ENCODE peak calls at places on chromosomes 1 and 21, in eight cellular contexts. One of them, this sample, is unnamed.

GRCh38 chr1:23951646-23952095 is 8.0 kb upstream of the PNRC2 start:
- DNase-seq in esophagus muscularis mucosa: no peak
- DNase-seq in suprapubic skin: no peak
- DNase-seq in tibial nerve: no peak
- DNase-seq in ovary: no peak
- DNase-seq in A549: peak; percentile 84
- DNase-seq in sigmoid colon: no peak
- DNase-seq in K562: no peak
- DNase-seq in this sample: no peak

GRCh38 chr21:37230632-37231246 is 36.4 kb downstream of the VPS26C start:
- DNase-seq in esophagus muscularis mucosa: peak; percentile 70
- DNase-seq in tibial nerve: no peak
- DNase-seq in A549: no peak
- DNase-seq in ovary: no peak
- DNase-seq in suprapubic skin: no peak
- DNase-seq in sigmoid colon: no peak
- DNase-seq in K562: no peak
- DNase-seq in this sample: no peak

GRCh38 chr1:18529714-18530113 is 49.0 kb downstream of the KLHDC7A start:
- DNase-seq in ovary: no peak
- DNase-seq in K562: no peak
- DNase-seq in sigmoid colon: no peak
- DNase-seq in suprapubic skin: no peak
- DNase-seq in esophagus muscularis mucosa: peak; percentile 77
- DNase-seq in A549: no peak
- DNase-seq in tibial nerve: no peak
- DNase-seq in this sample: no peak

GRCh38 chr1:145771056-145771455 is 51.8 kb downstream of the CD160 start:
- DNase-seq in sigmoid colon: no peak
- DNase-seq in esophagus muscularis mucosa: no peak
- DNase-seq in A549: no peak
- DNase-seq in suprapubic skin: no peak
- DNase-seq in ovary: no peak
- DNase-seq in tibial nerve: no peak
- DNase-seq in K562: no peak
- DNase-seq in this sample: no peak

GRCh38 chr1:61585714-61586113 is 139.2 kb downstream of the TM2D1 start:
- DNase-seq in K562: no peak
- DNase-seq in ovary: no peak
- DNase-seq in A549: no peak
- DNase-seq in sigmoid colon: no peak
- DNase-seq in esophagus muscularis mucosa: no peak
- DNase-seq in suprapubic skin: no peak
- DNase-seq in tibial nerve: no peak
- DNase-seq in this sample: peak; percentile 55

GRCh38 chr1:203166192-203166940 is 9.3 kb downstream of the MYBPH start:
- DNase-seq in tibial nerve: no peak
- DNase-seq in sigmoid colon: no peak
- DNase-seq in ovary: no peak
- DNase-seq in K562: peak; percentile 59
- DNase-seq in suprapubic skin: no peak
- DNase-seq in A549: no peak
- DNase-seq in esophagus muscularis mucosa: no peak
- DNase-seq in this sample: peak; percentile 53

GRCh38 chr1:147641695-147642592 is 28.4 kb downstream of the ACP6 start:
- DNase-seq in suprapubic skin: no peak
- DNase-seq in A549: peak; percentile 35
- DNase-seq in K562: peak; percentile 74
- DNase-seq in esophagus muscularis mucosa: no peak
- DNase-seq in sigmoid colon: no peak
- DNase-seq in ovary: peak; percentile 28
- DNase-seq in tibial nerve: no peak
- DNase-seq in this sample: peak; percentile 46

GRCh38 chr1:19824541-19824940 is 9.5 kb upstream of the RNF186 start:
- DNase-seq in sigmoid colon: no peak
- DNase-seq in tibial nerve: no peak
- DNase-seq in suprapubic skin: no peak
- DNase-seq in K562: no peak
- DNase-seq in A549: no peak
- DNase-seq in ovary: no peak
- DNase-seq in esophagus muscularis mucosa: no peak
- DNase-seq in this sample: no peak

GRCh38 chr21:41635874-41636273 is 127.9 kb upstream of the TMPRSS2 start:
- DNase-seq in ovary: no peak
- DNase-seq in sigmoid colon: no peak
- DNase-seq in A549: no peak
- DNase-seq in esophagus muscularis mucosa: no peak
- DNase-seq in tibial nerve: no peak
- DNase-seq in suprapubic skin: peak; percentile 2
- DNase-seq in K562: no peak
- DNase-seq in this sample: no peak

GRCh38 chr21:40185208-40185607 is 318.0 kb downstream of the PCP4 start:
- DNase-seq in ovary: no peak
- DNase-seq in esophagus muscularis mucosa: no peak
- DNase-seq in A549: no peak
- DNase-seq in sigmoid colon: no peak
- DNase-seq in K562: no peak
- DNase-seq in suprapubic skin: peak; percentile 53
- DNase-seq in tibial nerve: no peak
- DNase-seq in this sample: no peak

GRCh38 chr1:112707217-112708001 is 482 bp upstream of the RHOC start:
- DNase-seq in esophagus muscularis mucosa: peak; percentile 97
- DNase-seq in ovary: peak; percentile 91
- DNase-seq in K562: peak; percentile 94
- DNase-seq in suprapubic skin: peak; percentile 91
- DNase-seq in tibial nerve: peak; percentile 82
- DNase-seq in A549: peak; percentile 82
- DNase-seq in sigmoid colon: peak; percentile 95
- DNase-seq in this sample: peak; percentile 92

GRCh38 chr1:42012852-42013251 is 94.1 kb upstream of the HIVEP3 start:
- DNase-seq in ovary: no peak
- DNase-seq in tibial nerve: no peak
- DNase-seq in K562: no peak
- DNase-seq in esophagus muscularis mucosa: no peak
- DNase-seq in sigmoid colon: no peak
- DNase-seq in suprapubic skin: no peak
- DNase-seq in A549: no peak
- DNase-seq in this sample: peak; percentile 23

GRCh38 chr1:12451560-12451900 is 166.5 kb downstream of the DHRS3 start:
- DNase-seq in A549: no peak
- DNase-seq in suprapubic skin: no peak
- DNase-seq in esophagus muscularis mucosa: no peak
- DNase-seq in K562: no peak
- DNase-seq in ovary: no peak
- DNase-seq in sigmoid colon: no peak
- DNase-seq in tibial nerve: no peak
- DNase-seq in this sample: no peak

GRCh38 chr1:221712198-221712684 is 29.6 kb downstream of the DUSP10 start:
- DNase-seq in sigmoid colon: no peak
- DNase-seq in tibial nerve: no peak
- DNase-seq in ovary: no peak
- DNase-seq in K562: peak; percentile 81
- DNase-seq in esophagus muscularis mucosa: no peak
- DNase-seq in A549: peak; percentile 13
- DNase-seq in suprapubic skin: no peak
- DNase-seq in this sample: no peak
- TF ChIP-seq EP300 in sigmoid colon: no peak
- TF ChIP-seq EP300 in tibial nerve: no peak
- TF ChIP-seq EP300 in ovary: no peak
- TF ChIP-seq EP300 in K562: peak; percentile 75
- TF ChIP-seq EP300 in esophagus muscularis mucosa: no peak
- TF ChIP-seq EP300 in A549: peak; percentile 54
- TF ChIP-seq EP300 in suprapubic skin: no peak
- TF ChIP-seq EP300 in this sample: no peak

GRCh38 chr21:35575280-35575915 is 484.9 kb downstream of the SETD4 start:
- DNase-seq in K562: no peak
- DNase-seq in sigmoid colon: no peak
- DNase-seq in tibial nerve: no peak
- DNase-seq in ovary: no peak
- DNase-seq in A549: no peak
- DNase-seq in esophagus muscularis mucosa: no peak
- DNase-seq in suprapubic skin: no peak
- DNase-seq in this sample: no peak

GRCh38 chr21:35581640-35582039 is 478.7 kb downstream of the SETD4 start:
- DNase-seq in sigmoid colon: no peak
- DNase-seq in ovary: no peak
- DNase-seq in tibial nerve: no peak
- DNase-seq in suprapubic skin: no peak
- DNase-seq in esophagus muscularis mucosa: no peak
- DNase-seq in A549: no peak
- DNase-seq in K562: no peak
- DNase-seq in this sample: no peak

GRCh38 chr21:35578350-35578782 is 482.0 kb downstream of the SETD4 start:
- DNase-seq in K562: no peak
- DNase-seq in tibial nerve: no peak
- DNase-seq in suprapubic skin: no peak
- DNase-seq in sigmoid colon: no peak
- DNase-seq in A549: no peak
- DNase-seq in ovary: no peak
- DNase-seq in esophagus muscularis mucosa: no peak
- DNase-seq in this sample: no peak

GRCh38 chr21:35579520-35580293 is 480.6 kb downstream of the SETD4 start:
- DNase-seq in tibial nerve: no peak
- DNase-seq in A549: no peak
- DNase-seq in K562: no peak
- DNase-seq in sigmoid colon: no peak
- DNase-seq in ovary: no peak
- DNase-seq in suprapubic skin: no peak
- DNase-seq in esophagus muscularis mucosa: no peak
- DNase-seq in this sample: no peak

GRCh38 chr21:35578831-35579470 is 481.4 kb downstream of the SETD4 start:
- DNase-seq in sigmoid colon: no peak
- DNase-seq in ovary: no peak
- DNase-seq in esophagus muscularis mucosa: no peak
- DNase-seq in A549: no peak
- DNase-seq in K562: peak; percentile 17
- DNase-seq in suprapubic skin: no peak
- DNase-seq in tibial nerve: no peak
- DNase-seq in this sample: no peak
- TF ChIP-seq EP300 in sigmoid colon: no peak
- TF ChIP-seq EP300 in ovary: no peak
- TF ChIP-seq EP300 in esophagus muscularis mucosa: no peak
- TF ChIP-seq EP300 in A549: no peak
- TF ChIP-seq EP300 in K562: no peak
- TF ChIP-seq EP300 in suprapubic skin: no peak
- TF ChIP-seq EP300 in tibial nerve: no peak
- TF ChIP-seq EP300 in this sample: no peak

DNA sequence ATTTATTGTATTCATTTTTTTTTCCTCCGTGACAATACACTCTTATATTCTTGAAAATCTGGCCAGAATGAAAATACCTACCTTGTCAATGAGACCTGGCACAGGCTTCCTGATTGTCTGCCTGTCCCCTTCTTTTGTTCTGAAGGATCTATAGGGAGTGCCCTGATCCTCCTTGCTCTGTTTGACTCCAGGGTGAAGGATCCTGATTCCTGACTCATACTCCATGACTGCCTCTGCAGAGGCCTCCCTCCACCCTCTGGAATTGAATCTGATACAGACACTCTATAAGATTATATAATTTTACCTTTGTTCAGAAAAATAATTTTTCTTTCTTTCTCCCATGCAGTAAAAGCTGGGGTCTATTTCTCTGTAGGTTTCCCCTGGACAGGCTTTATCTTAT is 116.2 kb downstream of the HMCN1 start:
- DNase-seq in suprapubic skin: no peak
- DNase-seq in ovary: no peak
- DNase-seq in esophagus muscularis mucosa: no peak
- DNase-seq in tibial nerve: no peak
- DNase-seq in sigmoid colon: no peak
- DNase-seq in K562: no peak
- DNase-seq in A549: no peak
- DNase-seq in this sample: no peak
- TF ChIP-seq EP300 in suprapubic skin: no peak
- TF ChIP-seq EP300 in ovary: no peak
- TF ChIP-seq EP300 in esophagus muscularis mucosa: no peak
- TF ChIP-seq EP300 in tibial nerve: no peak
- TF ChIP-seq EP300 in sigmoid colon: no peak
- TF ChIP-seq EP300 in K562: no peak
- TF ChIP-seq EP300 in A549: no peak
- TF ChIP-seq EP300 in this sample: no peak

GRCh38 chr1:166136699-166137401 is 30.0 kb downstream of the FAM78B start:
- DNase-seq in ovary: no peak
- DNase-seq in suprapubic skin: no peak
- DNase-seq in sigmoid colon: no peak
- DNase-seq in tibial nerve: no peak
- DNase-seq in A549: no peak
- DNase-seq in esophagus muscularis mucosa: no peak
- DNase-seq in K562: no peak
- DNase-seq in this sample: no peak

GRCh38 chr1:166133857-166134256 is 32.9 kb downstream of the FAM78B start:
- DNase-seq in esophagus muscularis mucosa: no peak
- DNase-seq in suprapubic skin: no peak
- DNase-seq in K562: no peak
- DNase-seq in A549: no peak
- DNase-seq in tibial nerve: no peak
- DNase-seq in ovary: no peak
- DNase-seq in sigmoid colon: no peak
- DNase-seq in this sample: no peak

GRCh38 chr1:166133276-166133841 is 33.4 kb downstream of the FAM78B start:
- DNase-seq in tibial nerve: no peak
- DNase-seq in suprapubic skin: no peak
- DNase-seq in esophagus muscularis mucosa: no peak
- DNase-seq in K562: peak; percentile 32
- DNase-seq in ovary: no peak
- DNase-seq in sigmoid colon: no peak
- DNase-seq in A549: no peak
- DNase-seq in this sample: no peak

GRCh38 chr1:166139735-166140134 is 27.1 kb downstream of the FAM78B start:
- DNase-seq in K562: no peak
- DNase-seq in esophagus muscularis mucosa: no peak
- DNase-seq in suprapubic skin: no peak
- DNase-seq in ovary: no peak
- DNase-seq in sigmoid colon: no peak
- DNase-seq in tibial nerve: no peak
- DNase-seq in A549: no peak
- DNase-seq in this sample: no peak

DNA sequence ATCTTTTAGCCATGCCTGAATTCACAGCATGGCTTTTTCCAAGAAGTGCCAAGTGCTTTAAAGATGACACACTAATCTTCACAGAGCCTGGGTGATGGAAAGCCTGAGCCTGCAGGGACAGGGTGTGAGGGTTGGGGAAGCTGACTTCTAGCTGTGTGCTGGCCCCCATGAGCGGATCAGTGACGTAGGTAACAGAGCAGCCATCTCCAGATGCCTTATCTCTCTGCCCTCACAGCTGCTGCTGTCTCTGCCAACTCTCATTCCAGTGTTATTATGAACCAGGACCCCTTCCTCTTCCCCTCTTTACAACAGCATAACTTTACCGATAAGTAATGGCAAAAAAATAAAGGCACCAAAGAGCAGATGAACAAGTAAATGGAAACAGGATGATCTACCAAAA is 30.5 kb downstream of the FAM78B start:
- DNase-seq in sigmoid colon: no peak
- DNase-seq in suprapubic skin: no peak
- DNase-seq in esophagus muscularis mucosa: no peak
- DNase-seq in tibial nerve: no peak
- DNase-seq in K562: no peak
- DNase-seq in ovary: no peak
- DNase-seq in A549: no peak
- DNase-seq in this sample: no peak
- TF ChIP-seq EP300 in sigmoid colon: no peak
- TF ChIP-seq EP300 in suprapubic skin: no peak
- TF ChIP-seq EP300 in esophagus muscularis mucosa: no peak
- TF ChIP-seq EP300 in tibial nerve: no peak
- TF ChIP-seq EP300 in K562: no peak
- TF ChIP-seq EP300 in ovary: no peak
- TF ChIP-seq EP300 in A549: no peak
- TF ChIP-seq EP300 in this sample: no peak

This sample was measured in transverse colon.